ENCODE peak calls at places on chromosome 11, in five cellular contexts. O is IMR-90, R is neuronal stem cell, N is H1, F is trophoblast cell. E is an unnamed sample. For H3K36me3, the result is how much of the 10 kb centered on the place peaks cover.

GRCh38 chr11:115929618-115930129 is 425.5 kb upstream of the CADM1 start:
- DNase-seq in O (no peak), R (no peak), N (no peak), F (no peak), E (no peak)

GRCh38 chr11:115523727-115524399 is 19.6 kb upstream of the CADM1 start:
- DNase-seq in O (no peak), R (no peak), N (no peak), F (no peak), E (no peak)

GRCh38 chr11:5992604-5993251 is 5.9 kb upstream of the OR52L1 start:
- DNase-seq in O (peak), R (peak), N (no peak), F (peak), E (peak)

GRCh38 chr11:58574851-58575250 is 805 bp downstream of the LPXN start:
- DNase-seq in O (peak), R (no peak), N (no peak), F (peak), E (peak)

GRCh38 chr11:9896902-9897301 is 233.0 kb downstream of the SWAP70 start:
- DNase-seq in O (no peak), R (no peak), N (no peak), F (no peak), E (no peak)

GRCh38 chr11:130737866-130738431 is 178.3 kb downstream of the SNX19 start:
- DNase-seq in O (peak), R (no peak), N (no peak), F (no peak), E (peak)

GRCh38 chr11:19935507-19935906 is 222.9 kb downstream of the NAV2 start:
- DNase-seq in O (peak), R (peak), N (no peak), F (peak), E (peak)

GRCh38 chr11:110184974-110185597 is 91.9 kb downstream of the ZC3H12C start:
- DNase-seq in O (peak), R (no peak), N (no peak), F (no peak), E (peak)

GRCh38 chr11:44071157-44071556 is 5.1 kb downstream of the ACCS start:
- DNase-seq in O (no peak), R (no peak), N (no peak), F (no peak), E (no peak)

GRCh38 chr11:111557425-111558111 is 17.0 kb downstream of the LAYN start:
- DNase-seq in O (peak), R (no peak), N (no peak), F (peak), E (peak)

GRCh38 chr11:86484795-86485166 is 110.1 kb downstream of the CCDC81 start:
- DNase-seq in O (no peak), R (no peak), N (no peak), F (no peak), E (peak)

GRCh38 chr11:133905677-133906156 is 51.1 kb downstream of the IGSF9B start:
- DNase-seq in O (no peak), R (no peak), N (no peak), F (no peak), E (no peak)

GRCh38 chr11:110447897-110448522 is 18.3 kb downstream of the FDX1 start:
- DNase-seq in O (no peak), R (no peak), N (no peak), F (peak), E (no peak)

GRCh38 chr11:77705195-77705876 is 67.7 kb upstream of the CLNS1A start:
- DNase-seq in O (peak), R (no peak), N (no peak), F (peak), E (peak)

GRCh38 chr11:128903248-128904041 is 12.3 kb downstream of the KCNJ5 start:
- DNase-seq in O (peak), R (no peak), N (peak), F (peak), E (no peak)

GRCh38 chr11:127345819-127346459 is 345.4 kb upstream of the KIRREL3 start:
- DNase-seq in O (peak), R (peak), N (peak), F (peak), E (peak)

GRCh38 chr11:34570584-34570983 is 50.3 kb upstream of the EHF start:
- DNase-seq in O (peak), R (no peak), N (no peak), F (peak), E (no peak)

GRCh38 chr11:126132319-126132718 is 69.7 kb upstream of the CDON start:
- DNase-seq in O (no peak), R (no peak), N (no peak), F (peak), E (no peak)

GRCh38 chr11:86515297-86516094 is 140.8 kb downstream of the CCDC81 start:
- DNase-seq in O (peak), R (no peak), N (no peak), F (peak), E (peak)

GRCh38 chr11:60847281-60847680 is 5.4 kb downstream of the CCDC86 start:
- DNase-seq in O (no peak), R (no peak), N (no peak), F (no peak), E (no peak)
- H3K36me3 ChIP-seq in O (under half), R (half or more), N (under half), F (under half), E (under half)

DNA sequence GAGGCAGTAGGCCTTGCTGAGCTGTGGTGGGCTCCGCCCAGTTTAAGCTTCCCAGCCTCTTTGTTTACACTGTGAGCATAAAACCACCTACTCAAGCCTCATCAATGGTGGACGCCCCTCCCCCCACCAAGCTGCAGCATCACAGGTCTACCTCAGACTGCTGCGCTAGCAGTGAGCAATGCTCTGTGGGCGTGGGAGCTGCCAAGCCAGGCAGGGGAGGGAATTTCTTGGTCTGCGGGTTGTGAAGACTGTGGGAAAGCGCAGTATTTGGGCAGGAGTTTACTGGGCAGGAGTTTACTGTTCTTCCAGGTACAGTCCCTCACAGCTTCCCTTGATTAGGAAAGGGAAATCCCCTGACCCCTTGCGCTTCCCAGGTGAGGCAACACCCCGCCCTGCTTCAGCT is 98.5 kb downstream of the SMCO4 start:
- DNase-seq in O (peak), R (peak), N (peak), F (no peak), E (no peak)
- H3K14ac ChIP-seq in O (no peak), R (no peak), N (peak), F (no peak), E (no peak)

DNA sequence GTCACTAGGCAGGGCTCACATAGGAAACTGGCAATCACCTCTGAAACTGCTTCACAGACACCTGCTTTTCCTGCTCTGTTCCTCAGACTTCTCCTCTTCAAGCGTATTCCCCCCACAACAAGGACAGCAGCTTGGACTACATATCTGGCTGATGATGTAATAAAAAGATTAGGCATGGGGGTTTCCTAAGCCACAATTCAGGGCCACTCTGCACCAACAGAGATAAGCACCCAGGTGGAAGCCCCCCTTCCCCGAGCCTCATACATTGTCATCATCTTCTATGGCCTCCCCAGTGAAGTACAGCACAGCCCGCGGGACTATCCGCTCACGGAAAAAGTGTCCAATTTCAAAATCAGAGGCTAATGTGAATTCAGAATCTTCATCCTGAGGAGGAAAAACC is 25.0 kb upstream of the PHLDA2 start:
- DNase-seq in O (peak), R (no peak), N (no peak), F (no peak), E (no peak)
- H3K36me3 ChIP-seq in O (half or more), R (half or more), N (half or more), F (under half), E (under half)

GRCh38 chr11:68269414-68270081 is 2.2 kb downstream of the C11orf24 start:
- DNase-seq in O (peak), R (no peak), N (no peak), F (peak), E (peak)

GRCh38 chr11:68273056-68273738 is 1.4 kb upstream of the C11orf24 start:
- DNase-seq in O (no peak), R (no peak), N (no peak), F (no peak), E (no peak)

GRCh38 chr11:68270334-68271022 is 1.3 kb downstream of the C11orf24 start:
- DNase-seq in O (no peak), R (no peak), N (no peak), F (peak), E (no peak)

GRCh38 chr11:68271023-68271780 is 571 bp downstream of the C11orf24 start:
- DNase-seq in O (peak), R (peak), N (peak), F (peak), E (peak)

DNA sequence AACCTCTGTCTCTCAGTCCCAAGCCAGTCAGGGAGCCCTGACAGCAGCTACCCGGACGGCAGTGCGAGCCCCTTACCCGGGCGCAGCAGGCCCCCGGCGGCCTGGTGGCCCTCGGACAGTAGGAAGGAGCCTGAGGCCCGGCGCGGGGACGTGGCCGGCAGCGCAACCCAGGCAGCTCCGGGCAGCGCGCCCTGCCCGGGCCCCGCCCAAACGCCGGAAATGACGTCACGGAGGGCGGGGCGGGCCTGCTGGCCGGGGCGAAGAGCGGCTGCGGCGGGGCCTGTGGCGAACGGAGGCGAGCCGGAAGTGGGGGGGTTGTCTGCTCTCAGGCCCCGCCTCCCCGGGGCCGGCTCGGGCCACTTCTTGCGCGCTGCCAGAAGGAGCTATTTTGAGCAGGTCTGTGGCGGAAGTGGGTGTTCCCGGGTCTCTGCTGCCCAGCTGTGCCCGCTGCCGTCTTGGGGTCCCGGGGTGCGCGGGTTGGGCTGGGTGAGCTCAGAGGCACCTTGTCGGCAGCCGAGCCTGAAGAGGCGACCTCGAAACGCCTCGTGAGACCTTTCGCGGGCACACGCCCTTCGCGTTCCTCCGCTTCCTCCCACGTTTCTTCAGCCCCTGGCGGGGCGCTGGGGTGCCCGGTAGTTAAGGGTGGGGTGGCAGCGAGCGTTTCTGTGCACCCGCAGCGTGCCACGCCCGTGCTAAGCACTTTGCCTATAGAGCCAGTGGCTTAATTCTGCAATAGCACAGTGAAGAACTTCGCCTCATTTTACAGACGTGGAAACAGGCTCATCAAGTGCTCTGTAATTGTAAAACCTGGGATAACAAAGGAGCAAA is at the start of gene C11orf24:
- DNase-seq in O (peak), R (peak), N (peak), F (peak), E (peak)
- H3K14ac ChIP-seq in O (peak), R (peak), N (no peak), F (peak), E (peak)

GRCh38 chr11:45933131-45933821 is 10.8 kb downstream of the LARGE2 start:
- DNase-seq in O (peak), R (no peak), N (no peak), F (no peak), E (peak)

GRCh38 chr11:45936655-45937054 is 14.2 kb downstream of the LARGE2 start:
- DNase-seq in O (no peak), R (no peak), N (no peak), F (no peak), E (no peak)

GRCh38 chr11:45933846-45934579 is 11.6 kb downstream of the LARGE2 start:
- DNase-seq in O (no peak), R (no peak), N (no peak), F (no peak), E (no peak)

GRCh38 chr11:45935349-45936064 is 13.1 kb downstream of the LARGE2 start:
- DNase-seq in O (no peak), R (no peak), N (no peak), F (no peak), E (no peak)

GRCh38 chr11:45934580-45935318 is 12.3 kb downstream of the LARGE2 start:
- DNase-seq in O (no peak), R (no peak), N (no peak), F (peak), E (no peak)
- H3K36me3 ChIP-seq in O (half or more), R (half or more), N (under half), F (under half), E (half or more)

DNA sequence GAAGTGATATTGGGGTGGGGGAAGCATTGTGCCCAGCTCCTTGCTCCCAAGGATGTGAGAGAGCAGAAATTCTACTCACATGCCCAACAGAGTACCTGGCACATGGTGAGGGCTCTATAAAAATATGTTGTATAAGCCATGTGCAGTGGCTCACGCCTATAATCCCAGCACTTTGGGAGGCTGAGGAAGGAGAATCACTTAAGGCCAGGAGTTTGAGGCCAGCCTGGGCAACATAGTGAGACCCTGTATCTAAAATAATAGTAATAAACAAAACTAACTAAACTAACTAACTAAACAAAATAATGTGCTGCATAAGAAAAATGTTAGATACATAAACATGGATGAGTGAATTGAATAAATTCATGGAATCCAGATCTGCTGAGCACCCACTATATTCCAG is 33.2 kb upstream of the LRRC32 start:
- DNase-seq in O (no peak), R (no peak), N (no peak), F (no peak), E (no peak)
- H3K14ac ChIP-seq in O (no peak), R (no peak), N (no peak), F (no peak), E (no peak)